ENCODE peak calls at places on chromosomes 16 and 17, in seven cellular contexts. I is prostate gland, Z is H9, X is heart left ventricle, L is left ventricle myocardium inferior, E is cardiac muscle cell, T is A549. V is an unnamed sample.

GRCh38 chr17:36197389-36197708 is 791 bp upstream of the CCL3L1 start:
- DNase-seq in I (no peak), T (no peak), L (no peak), Z (no peak), E (no peak), X (no peak), V (no peak)

GRCh38 chr16:72989203-72989991 is 58.5 kb downstream of the ZFHX3 start:
- DNase-seq in T (no peak), E (peak; percentile 80), X (no peak), L (no peak), Z (no peak), I (peak; percentile 76), V (no peak)

GRCh38 chr16:56871172-56871593 is 6.2 kb downstream of the SLC12A3 start:
- DNase-seq in I (peak; percentile 41), E (peak; percentile 38), T (no peak), X (no peak), Z (no peak), L (no peak), V (no peak)

GRCh38 chr17:29977836-29978235 is 36.4 kb downstream of the EFCAB5 start:
- DNase-seq in I (no peak), E (peak; percentile 73), T (no peak), L (no peak), X (no peak), Z (no peak), V (no peak)

GRCh38 chr17:71183083-71183697 is 937.6 kb upstream of the SOX9 start:
- DNase-seq in Z (no peak), X (no peak), I (no peak), L (no peak), T (no peak), E (no peak), V (no peak)

GRCh38 chr17:11264183-11264871 is 23.3 kb downstream of the SHISA6 start:
- DNase-seq in I (no peak), Z (no peak), E (no peak), T (peak; percentile 15), X (no peak), L (no peak), V (no peak)

GRCh38 chr17:64975318-64976087 is 56.2 kb upstream of the LRRC37A3 start:
- DNase-seq in Z (peak; percentile 95), L (peak; percentile 95), I (peak; percentile 92), X (peak; percentile 94), E (peak; percentile 96), T (peak; percentile 96), V (peak; percentile 98)

GRCh38 chr17:3690094-3690715 is 5.8 kb downstream of the P2RX5 start:
- DNase-seq in T (no peak), X (no peak), E (no peak), L (no peak), Z (no peak), I (no peak), V (no peak)

GRCh38 chr16:74107795-74108610 is 188.6 kb upstream of the PSMD7 start:
- DNase-seq in I (peak; percentile 16), E (peak; percentile 45), T (peak; percentile 42), L (no peak), X (peak; percentile 10), Z (peak; percentile 79), V (no peak)

GRCh38 chr17:35051579-35052239 is 11.8 kb downstream of the RFFL start:
- DNase-seq in I (no peak), Z (no peak), T (no peak), L (no peak), X (no peak), E (no peak), V (no peak)

GRCh38 chr16:19396555-19397011 is 21.1 kb upstream of the TMC5 start:
- DNase-seq in I (peak; percentile 87), X (no peak), T (no peak), E (no peak), L (no peak), Z (no peak), V (no peak)

GRCh38 chr17:68910256-68910705 is 44.9 kb downstream of the ABCA8 start:
- DNase-seq in E (peak; percentile 68), I (no peak), L (peak; percentile 27), T (no peak), X (peak; percentile 27), Z (no peak), V (no peak)

GRCh38 chr16:1746693-1747195 is 24.6 kb downstream of the NME3 start:
- DNase-seq in T (no peak), X (no peak), I (no peak), L (no peak), Z (no peak), E (peak; percentile 16), V (no peak)

GRCh38 chr17:72657467-72658317 is 434.8 kb downstream of the SLC39A11 start:
- DNase-seq in I (no peak), T (peak; percentile 35), Z (no peak), L (no peak), E (no peak), X (no peak), V (no peak)

GRCh38 chr17:31136319-31136718 is 41.5 kb downstream of the NF1 start:
- DNase-seq in X (no peak), E (no peak), I (no peak), T (no peak), L (no peak), Z (no peak), V (no peak)

GRCh38 chr16:88497561-88498420 is 44.7 kb downstream of the ZFPM1 start:
- DNase-seq in L (no peak), I (no peak), X (no peak), E (peak; percentile 79), T (no peak), Z (no peak), V (no peak)

GRCh38 chr17:58491510-58492045 is 3.4 kb upstream of the HSF5 start:
- DNase-seq in I (no peak), Z (no peak), E (no peak), L (no peak), T (no peak), X (no peak), V (no peak)

GRCh38 chr17:37543527-37544122 is 53.9 kb downstream of the DUSP14 start:
- DNase-seq in T (no peak), L (no peak), Z (no peak), X (no peak), E (no peak), I (no peak), V (no peak)

GRCh38 chr16:15775209-15775608 is 81.6 kb downstream of the MYH11 start:
- DNase-seq in T (peak; percentile 22), I (no peak), X (no peak), Z (no peak), L (no peak), E (peak; percentile 44), V (peak; percentile 4)

GRCh38 chr17:61352771-61353170 is 46.9 kb upstream of the TBX2 start:
- DNase-seq in E (no peak), Z (peak; percentile 62), T (no peak), I (no peak), L (no peak), X (no peak), V (no peak)

GRCh38 chr17:42135664-42136653 is 13.4 kb downstream of the HSPB9 start:
- DNase-seq in X (peak; percentile 77), T (peak; percentile 76), L (peak; percentile 75), Z (peak; percentile 82), I (no peak), E (peak; percentile 86), V (no peak)

GRCh38 chr16:88619859-88620655 is 18.3 kb upstream of the IL17C start:
- DNase-seq in T (no peak), E (no peak), L (no peak), I (no peak), Z (no peak), X (no peak), V (peak; percentile 69)

GRCh38 chr16:706189-707061 is 824 bp upstream of the FBXL16 start:
- DNase-seq in Z (no peak), X (no peak), L (no peak), I (no peak), E (no peak), T (no peak), V (no peak)

GRCh38 chr17:82879241-82879640 is 39.4 kb upstream of the ZNF750 start:
- DNase-seq in E (no peak), X (no peak), L (peak; percentile 12), T (no peak), I (no peak), Z (no peak), V (no peak)
- H3K4me1 ChIP-seq in E (peaks cover 18% of the 10 kb centered on the region), X (peaks cover 88% of the 10 kb centered on the region), L (peaks cover 71% of the 10 kb centered on the region), T (no peaks in the 10 kb centered on the region), I (peaks cover 23% of the 10 kb centered on the region), Z (no peaks in the 10 kb centered on the region), V (peaks cover 32% of the 10 kb centered on the region)

DNA sequence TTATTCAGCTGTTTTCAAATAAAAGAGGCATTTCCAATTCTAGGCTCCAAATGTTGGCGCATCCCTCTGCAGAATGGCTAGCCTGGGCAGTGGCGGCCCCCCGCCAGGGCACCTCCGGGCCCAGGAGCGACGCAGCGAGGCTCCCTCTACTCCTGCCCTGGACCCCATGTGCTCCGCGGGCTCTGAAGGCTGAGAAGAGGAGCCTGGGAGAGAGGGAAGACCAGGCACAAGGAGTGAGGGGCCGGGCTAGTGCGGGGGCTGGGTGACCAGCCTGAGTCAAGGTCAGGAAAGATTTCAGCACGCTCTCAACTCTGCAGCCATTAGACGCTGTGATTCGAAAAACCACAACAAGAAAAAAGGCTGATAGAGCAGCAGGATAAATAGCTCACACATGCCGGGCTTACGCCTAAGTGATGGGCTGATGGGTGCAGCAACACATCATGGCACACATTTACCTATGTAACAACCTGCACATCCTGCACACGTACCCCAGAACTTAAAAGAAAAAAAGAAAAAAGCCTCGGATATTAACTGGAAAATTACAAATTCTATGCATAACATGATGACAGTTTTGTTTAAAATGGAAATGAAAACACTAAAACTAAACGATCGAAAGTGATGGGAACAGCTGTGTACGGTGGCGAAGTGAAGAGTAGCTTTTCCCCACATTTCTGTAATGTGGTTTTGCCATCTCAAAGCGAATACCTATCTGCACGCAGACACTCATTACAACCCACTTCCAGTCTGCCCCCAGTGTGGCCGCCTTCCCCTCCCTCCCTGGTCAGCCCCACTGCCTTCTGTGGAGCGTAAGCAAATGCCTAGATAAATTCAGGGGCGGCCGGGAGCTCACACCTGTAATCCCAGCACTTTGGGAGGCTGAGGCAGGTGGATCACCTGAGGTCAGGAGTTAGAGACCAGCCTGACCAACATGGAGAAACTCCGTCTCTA is 44.4 kb downstream of the MAP1LC3B start:
- DNase-seq in X (no peak), L (no peak), E (peak; percentile 74), I (no peak), T (no peak), Z (no peak), V (peak; percentile 33)
- H3K27ac ChIP-seq in X (peak overlapping the region; percentile 75), L (peak overlapping the region; percentile 86), E (no peak overlapping the region), I (peak overlapping the region; percentile 46), T (no peak overlapping the region), Z (no peak overlapping the region), V (no peak overlapping the region)

GRCh38 chr17:48551601-48552452 is 6.9 kb upstream of the HOXB2 start:
- DNase-seq in I (no peak), T (no peak), L (no peak), X (no peak), E (no peak), Z (no peak), V (no peak)
- H3K4me1 ChIP-seq in I (no peaks in the 10 kb centered on the region), T (peaks cover 32% of the 10 kb centered on the region), L (peaks cover 19% of the 10 kb centered on the region), X (peaks cover 10% of the 10 kb centered on the region), E (peaks cover 74% of the 10 kb centered on the region), Z (peaks cover 3% of the 10 kb centered on the region), V (peaks cover 21% of the 10 kb centered on the region)

GRCh38 chr17:82328141-82328993 is 5.2 kb downstream of the SECTM1 start:
- DNase-seq in T (no peak), Z (no peak), X (no peak), I (no peak), E (no peak), L (no peak), V (no peak)
- H3K27ac ChIP-seq in T (peak overlapping the region; percentile 0), Z (no peak overlapping the region), X (no peak overlapping the region), I (no peak overlapping the region), E (no peak overlapping the region), L (no peak overlapping the region), V (no peak overlapping the region)